ENCODE peak calls at places on chromosome 15, in five cellular contexts. Z, L, S, G and F are unnamed samples.

GRCh38 chr15:80186066-80186465 is 33.3 kb downstream of the FAH start:
- DNase-seq in Z (no peak), L (no peak), S (no peak), G (no peak), F (no peak)

GRCh38 chr15:79682285-79682684 is 214.5 kb downstream of the MTHFS start:
- DNase-seq in Z (peak; percentile 64), L (peak; percentile 52), S (peak; percentile 47), G (no peak), F (no peak)

GRCh38 chr15:43769584-43770228 is 7.1 kb downstream of the ELL3 start:
- DNase-seq in Z (peak; percentile 52), L (peak; percentile 39), S (no peak), G (peak; percentile 85), F (no peak)

GRCh38 chr15:95644476-95644875 is 686.0 kb upstream of the NR2F2 start:
- DNase-seq in Z (peak; percentile 33), L (no peak), S (peak; percentile 22), G (no peak), F (no peak)

GRCh38 chr15:57522148-57522547 is 69.6 kb upstream of the MYZAP start:
- DNase-seq in Z (peak; percentile 66), L (no peak), S (no peak), G (no peak), F (no peak)

GRCh38 chr15:93587046-93587445 is 498.0 kb upstream of the RGMA start:
- DNase-seq in Z (peak; percentile 56), L (no peak), S (no peak), G (no peak), F (no peak)

GRCh38 chr15:36903922-36904479 is 196.3 kb downstream of the MEIS2 start:
- DNase-seq in Z (no peak), L (no peak), S (no peak), G (no peak), F (no peak)

GRCh38 chr15:73866881-73867410 is 6.4 kb upstream of the TBC1D21 start:
- DNase-seq in Z (no peak), L (no peak), S (no peak), G (no peak), F (no peak)

GRCh38 chr15:42584031-42584765 is 8.8 kb downstream of the STARD9 start:
- DNase-seq in Z (no peak), L (no peak), S (no peak), G (no peak), F (no peak)

GRCh38 chr15:42578984-42579537 is 3.7 kb downstream of the STARD9 start:
- DNase-seq in Z (no peak), L (no peak), S (no peak), G (no peak), F (no peak)

GRCh38 chr15:42577514-42578031 is 2.2 kb downstream of the STARD9 start:
- DNase-seq in Z (no peak), L (no peak), S (no peak), G (no peak), F (no peak)

GRCh38 chr15:42582569-42583235 is 7.3 kb downstream of the STARD9 start:
- DNase-seq in Z (no peak), L (no peak), S (no peak), G (no peak), F (no peak)

GRCh38 chr15:42581272-42581730 is 5.9 kb downstream of the STARD9 start:
- DNase-seq in Z (peak; percentile 94), L (peak; percentile 57), S (peak; percentile 85), G (peak; percentile 94), F (peak; percentile 57)
- TF ChIP-seq POLR2A in Z (no peak), L (no peak), S (peak; percentile 36), G (no peak), F (no peak)

GRCh38 chr15:63277044-63277892 is at the start of gene APH1B:
- DNase-seq in Z (peak; percentile 90), L (peak; percentile 83), S (peak; percentile 88), G (peak; percentile 93), F (peak; percentile 59)
- TF ChIP-seq POLR2A in Z (peak; percentile 53), L (peak; percentile 95), S (peak; percentile 60), G (peak; percentile 24), F (peak; percentile 33)

GRCh38 chr15:52518972-52519371 is 9.7 kb downstream of the MYO5A start:
- DNase-seq in Z (no peak), L (no peak), S (no peak), G (no peak), F (no peak)
- TF ChIP-seq POLR2A in Z (no peak), L (no peak), S (no peak), G (no peak), F (no peak)

GRCh38 chr15:100348578-100348977 is 6.8 kb upstream of the ADAMTS17 start:
- DNase-seq in Z (no peak), L (no peak), S (no peak), G (no peak), F (no peak)

GRCh38 chr15:100349321-100349695 is 7.5 kb upstream of the ADAMTS17 start:
- DNase-seq in Z (no peak), L (no peak), S (no peak), G (no peak), F (no peak)

GRCh38 chr15:100346866-100347512 is 5.2 kb upstream of the ADAMTS17 start:
- DNase-seq in Z (no peak), L (no peak), S (no peak), G (no peak), F (no peak)

GRCh38 chr15:100350434-100351226 is 8.9 kb upstream of the ADAMTS17 start:
- DNase-seq in Z (no peak), L (peak; percentile 90), S (no peak), G (peak; percentile 49), F (no peak)

GRCh38 chr15:100349696-100350433 is 8.1 kb upstream of the ADAMTS17 start:
- DNase-seq in Z (peak; percentile 94), L (peak; percentile 95), S (peak; percentile 97), G (peak; percentile 95), F (peak; percentile 68)
- TF ChIP-seq POLR2A in Z (peak; percentile 55), L (no peak), S (peak; percentile 38), G (peak; percentile 31), F (no peak)

GRCh38 chr15:70473623-70474366 is 289.6 kb downstream of the UACA start:
- DNase-seq in Z (no peak), L (no peak), S (peak; percentile 55), G (no peak), F (no peak)

GRCh38 chr15:70475921-70476320 is 287.4 kb downstream of the UACA start:
- DNase-seq in Z (no peak), L (peak; percentile 18), S (no peak), G (no peak), F (no peak)

GRCh38 chr15:70474367-70474681 is 289.0 kb downstream of the UACA start:
- DNase-seq in Z (no peak), L (no peak), S (peak; percentile 38), G (no peak), F (no peak)

GRCh38 chr15:70475439-70475781 is 287.9 kb downstream of the UACA start:
- DNase-seq in Z (no peak), L (no peak), S (no peak), G (no peak), F (no peak)

GRCh38 chr15:70474682-70475438 is 288.5 kb downstream of the UACA start:
- DNase-seq in Z (peak; percentile 54), L (peak; percentile 96), S (peak; percentile 59), G (no peak), F (no peak)
- TF ChIP-seq POLR2A in Z (no peak), L (no peak), S (no peak), G (no peak), F (no peak)

DNA sequence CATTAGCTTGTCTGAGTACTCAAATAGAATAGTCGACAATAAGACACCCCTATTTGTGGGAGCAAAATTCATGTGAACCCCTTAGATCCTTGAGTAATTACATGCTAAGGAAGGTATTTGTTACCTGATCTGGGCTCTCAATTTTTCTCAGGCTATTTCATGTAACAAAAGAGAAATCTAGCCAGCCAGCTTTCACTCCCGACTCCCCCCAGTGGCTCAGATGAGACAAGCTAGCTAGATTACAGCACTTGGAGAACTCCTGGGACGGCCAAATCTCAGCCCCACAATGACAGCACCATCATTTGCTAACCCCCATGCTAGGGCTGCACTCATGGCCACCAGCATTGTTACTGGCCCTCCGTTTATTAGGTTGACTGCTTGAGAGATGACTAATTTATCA is 41.3 kb downstream of the GLDN start:
- DNase-seq in Z (no peak), L (peak; percentile 48), S (peak; percentile 21), G (no peak), F (peak; percentile 35)
- TF ChIP-seq POLR2A in Z (no peak), L (no peak), S (no peak), G (no peak), F (no peak)

GRCh38 chr15:60555814-60556213 is 76.9 kb upstream of the ICE2 start:
- DNase-seq in Z (no peak), L (no peak), S (no peak), G (no peak), F (no peak)
- TF ChIP-seq POLR2A in Z (no peak), L (no peak), S (no peak), G (no peak), F (no peak)

GRCh38 chr15:67854358-67854757 is 14.5 kb upstream of the RNU6-1 start:
- DNase-seq in Z (no peak), L (no peak), S (no peak), G (no peak), F (no peak)
- TF ChIP-seq POLR2A in Z (no peak), L (no peak), S (no peak), G (no peak), F (no peak)

GRCh38 chr15:65804252-65804931 is 12.3 kb upstream of the DENND4A start:
- DNase-seq in Z (no peak), L (no peak), S (no peak), G (no peak), F (no peak)
- TF ChIP-seq POLR2A in Z (no peak), L (no peak), S (no peak), G (no peak), F (no peak)

GRCh38 chr15:89328398-89329254 is 6.0 kb downstream of the POLG start:
- DNase-seq in Z (no peak), L (no peak), S (no peak), G (no peak), F (no peak)
- TF ChIP-seq POLR2A in Z (no peak), L (no peak), S (no peak), G (no peak), F (no peak)